ENCODE peak calls at places on chromosome 14, in six cellular contexts. One of them, this sample, is unnamed.

GRCh38 chr14:101512396-101512695 is 48.9 kb upstream of the DIO3 start:
- DNase-seq in SK-N-SH: no peak
- DNase-seq in H9: no peak
- DNase-seq in ovary: no peak
- DNase-seq in suprapubic skin: no peak
- DNase-seq in cardiac fibroblast: no peak
- DNase-seq in this sample: no peak

GRCh38 chr14:74684444-74684843 is 28.4 kb downstream of the AREL1 start:
- DNase-seq in SK-N-SH: no peak
- DNase-seq in H9: no peak
- DNase-seq in ovary: no peak
- DNase-seq in suprapubic skin: no peak
- DNase-seq in cardiac fibroblast: no peak
- DNase-seq in this sample: no peak

GRCh38 chr14:55470025-55470424 is 29.6 kb upstream of the TBPL2 start:
- DNase-seq in SK-N-SH: no peak
- DNase-seq in H9: no peak
- DNase-seq in ovary: no peak
- DNase-seq in suprapubic skin: no peak
- DNase-seq in cardiac fibroblast: no peak
- DNase-seq in this sample: no peak

GRCh38 chr14:83777516-83777915 is 1752.4 kb upstream of the FLRT2 start:
- DNase-seq in SK-N-SH: no peak
- DNase-seq in H9: no peak
- DNase-seq in ovary: no peak
- DNase-seq in suprapubic skin: no peak
- DNase-seq in cardiac fibroblast: no peak
- DNase-seq in this sample: no peak

GRCh38 chr14:74500417-74501134 is 7.0 kb downstream of the ISCA2 start:
- DNase-seq in SK-N-SH: no peak
- DNase-seq in H9: peak
- DNase-seq in ovary: no peak
- DNase-seq in suprapubic skin: no peak
- DNase-seq in cardiac fibroblast: no peak
- DNase-seq in this sample: no peak

GRCh38 chr14:47278233-47278842 is 397.1 kb downstream of the MDGA2 start:
- DNase-seq in SK-N-SH: peak
- DNase-seq in H9: peak
- DNase-seq in ovary: no peak
- DNase-seq in suprapubic skin: no peak
- DNase-seq in cardiac fibroblast: peak
- DNase-seq in this sample: no peak

GRCh38 chr14:88518592-88519512 is 36.0 kb downstream of the PTPN21 start:
- DNase-seq in SK-N-SH: no peak
- DNase-seq in H9: no peak
- DNase-seq in ovary: no peak
- DNase-seq in suprapubic skin: no peak
- DNase-seq in cardiac fibroblast: peak
- DNase-seq in this sample: no peak

GRCh38 chr14:31414190-31414833 is 6.0 kb downstream of the HEATR5A start:
- DNase-seq in SK-N-SH: no peak
- DNase-seq in H9: no peak
- DNase-seq in ovary: no peak
- DNase-seq in suprapubic skin: no peak
- DNase-seq in cardiac fibroblast: peak
- DNase-seq in this sample: no peak

GRCh38 chr14:31582286-31582691 is 21.1 kb downstream of the NUBPL start:
- DNase-seq in SK-N-SH: no peak
- DNase-seq in H9: no peak
- DNase-seq in ovary: peak
- DNase-seq in suprapubic skin: no peak
- DNase-seq in cardiac fibroblast: peak
- DNase-seq in this sample: no peak

GRCh38 chr14:44970907-44971306 is 8.9 kb downstream of the TOGARAM1 start:
- DNase-seq in SK-N-SH: no peak
- DNase-seq in H9: no peak
- DNase-seq in ovary: no peak
- DNase-seq in suprapubic skin: no peak
- DNase-seq in cardiac fibroblast: no peak
- DNase-seq in this sample: no peak

GRCh38 chr14:95260537-95261440 is 58.9 kb downstream of the CLMN start:
- DNase-seq in SK-N-SH: no peak
- DNase-seq in H9: no peak
- DNase-seq in ovary: no peak
- DNase-seq in suprapubic skin: no peak
- DNase-seq in cardiac fibroblast: peak
- DNase-seq in this sample: no peak

GRCh38 chr14:73238262-73238852 is 1.1 kb downstream of the PAPLN start:
- DNase-seq in SK-N-SH: no peak
- DNase-seq in H9: no peak
- DNase-seq in ovary: no peak
- DNase-seq in suprapubic skin: no peak
- DNase-seq in cardiac fibroblast: peak
- DNase-seq in this sample: no peak

GRCh38 chr14:50018236-50019210 is 97.8 kb downstream of the VCPKMT start:
- DNase-seq in SK-N-SH: no peak
- DNase-seq in H9: no peak
- DNase-seq in ovary: no peak
- DNase-seq in suprapubic skin: no peak
- DNase-seq in cardiac fibroblast: peak
- DNase-seq in this sample: no peak

GRCh38 chr14:105974902-105975301 is 448.5 kb downstream of the TMEM121 start:
- DNase-seq in SK-N-SH: peak
- DNase-seq in H9: no peak
- DNase-seq in ovary: no peak
- DNase-seq in suprapubic skin: no peak
- DNase-seq in cardiac fibroblast: no peak
- DNase-seq in this sample: peak

GRCh38 chr14:61453103-61453767 is 131.9 kb downstream of the PRKCH start:
- DNase-seq in SK-N-SH: no peak
- DNase-seq in H9: no peak
- DNase-seq in ovary: no peak
- DNase-seq in suprapubic skin: no peak
- DNase-seq in cardiac fibroblast: no peak
- DNase-seq in this sample: no peak

GRCh38 chr14:70855486-70855885 is 46.2 kb upstream of the MAP3K9 start:
- DNase-seq in SK-N-SH: no peak
- DNase-seq in H9: no peak
- DNase-seq in ovary: no peak
- DNase-seq in suprapubic skin: no peak
- DNase-seq in cardiac fibroblast: no peak
- DNase-seq in this sample: no peak

GRCh38 chr14:70857499-70857895 is 48.2 kb upstream of the MAP3K9 start:
- DNase-seq in SK-N-SH: no peak
- DNase-seq in H9: no peak
- DNase-seq in ovary: no peak
- DNase-seq in suprapubic skin: no peak
- DNase-seq in cardiac fibroblast: peak
- DNase-seq in this sample: no peak

GRCh38 chr14:70856851-70857498 is 47.7 kb upstream of the MAP3K9 start:
- DNase-seq in SK-N-SH: no peak
- DNase-seq in H9: no peak
- DNase-seq in ovary: no peak
- DNase-seq in suprapubic skin: no peak
- DNase-seq in cardiac fibroblast: peak
- DNase-seq in this sample: no peak

GRCh38 chr14:70858641-70859040 is 48.6 kb upstream of the PCNX1 start:
- DNase-seq in SK-N-SH: no peak
- DNase-seq in H9: no peak
- DNase-seq in ovary: no peak
- DNase-seq in suprapubic skin: no peak
- DNase-seq in cardiac fibroblast: no peak
- DNase-seq in this sample: no peak
- TF ChIP-seq CTCF in SK-N-SH: no peak
- TF ChIP-seq CTCF in H9: peak
- TF ChIP-seq CTCF in ovary: no peak
- TF ChIP-seq CTCF in suprapubic skin: no peak
- TF ChIP-seq CTCF in cardiac fibroblast: no peak
- TF ChIP-seq CTCF in this sample: no peak

DNA sequence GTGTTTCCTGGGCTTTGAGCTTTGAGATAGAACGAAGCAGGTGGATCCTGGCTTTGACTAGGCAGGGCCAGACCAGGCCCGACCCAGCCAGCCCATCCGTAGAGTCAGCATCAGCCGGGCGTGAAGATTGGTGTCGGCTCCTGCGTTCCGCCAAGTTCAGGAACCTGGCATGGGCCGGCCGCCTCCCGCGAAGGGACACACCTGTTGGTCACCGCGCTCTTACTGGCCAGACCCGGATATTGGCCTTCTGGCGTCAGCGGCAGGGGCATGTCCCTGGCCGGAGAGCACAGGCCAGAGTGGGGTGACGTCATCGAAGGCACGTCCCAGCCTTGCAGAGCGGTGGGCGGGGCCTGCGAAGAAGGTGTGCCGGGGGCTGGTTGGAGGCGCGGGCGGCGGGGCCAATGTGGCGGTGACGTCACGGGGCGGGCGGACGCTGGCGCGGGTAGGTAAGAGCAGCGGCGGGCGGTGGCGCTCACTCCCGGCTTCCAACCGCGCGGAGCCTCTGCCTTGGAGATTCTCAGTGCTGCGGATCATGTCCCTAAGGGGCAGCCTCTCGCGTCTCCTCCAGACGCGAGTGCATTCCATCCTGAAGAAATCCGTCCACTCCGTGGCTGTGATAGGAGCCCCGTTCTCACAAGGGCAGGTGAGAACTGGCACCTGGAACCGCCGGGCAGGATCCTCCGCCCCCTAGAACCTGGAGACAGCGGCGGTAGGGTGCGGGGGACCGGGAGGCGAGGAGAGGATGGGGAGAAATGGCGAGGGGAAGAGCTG is at the start of gene ARG2:
- DNase-seq in SK-N-SH: peak
- DNase-seq in H9: peak
- DNase-seq in ovary: peak
- DNase-seq in suprapubic skin: peak
- DNase-seq in cardiac fibroblast: peak
- DNase-seq in this sample: peak
- TF ChIP-seq CTCF in SK-N-SH: no peak
- TF ChIP-seq CTCF in H9: peak
- TF ChIP-seq CTCF in ovary: no peak
- TF ChIP-seq CTCF in suprapubic skin: no peak
- TF ChIP-seq CTCF in cardiac fibroblast: no peak
- TF ChIP-seq CTCF in this sample: no peak

GRCh38 chr14:91315844-91316267 is 71.4 kb upstream of the GPR68 start:
- DNase-seq in SK-N-SH: no peak
- DNase-seq in H9: no peak
- DNase-seq in ovary: no peak
- DNase-seq in suprapubic skin: no peak
- DNase-seq in cardiac fibroblast: no peak
- DNase-seq in this sample: peak

GRCh38 chr14:91318911-91319310 is 74.4 kb upstream of the GPR68 start:
- DNase-seq in SK-N-SH: no peak
- DNase-seq in H9: no peak
- DNase-seq in ovary: no peak
- DNase-seq in suprapubic skin: no peak
- DNase-seq in cardiac fibroblast: no peak
- DNase-seq in this sample: no peak

GRCh38 chr14:91316761-91317160 is 72.3 kb upstream of the GPR68 start:
- DNase-seq in SK-N-SH: no peak
- DNase-seq in H9: no peak
- DNase-seq in ovary: no peak
- DNase-seq in suprapubic skin: no peak
- DNase-seq in cardiac fibroblast: no peak
- DNase-seq in this sample: no peak

GRCh38 chr14:91320266-91320665 is 75.8 kb upstream of the GPR68 start:
- DNase-seq in SK-N-SH: no peak
- DNase-seq in H9: no peak
- DNase-seq in ovary: no peak
- DNase-seq in suprapubic skin: no peak
- DNase-seq in cardiac fibroblast: no peak
- DNase-seq in this sample: no peak

GRCh38 chr14:91317381-91318313 is 73.1 kb upstream of the GPR68 start:
- DNase-seq in SK-N-SH: no peak
- DNase-seq in H9: no peak
- DNase-seq in ovary: peak
- DNase-seq in suprapubic skin: peak
- DNase-seq in cardiac fibroblast: peak
- DNase-seq in this sample: peak
- TF ChIP-seq CTCF in SK-N-SH: no peak
- TF ChIP-seq CTCF in H9: peak
- TF ChIP-seq CTCF in ovary: no peak
- TF ChIP-seq CTCF in suprapubic skin: no peak
- TF ChIP-seq CTCF in cardiac fibroblast: peak
- TF ChIP-seq CTCF in this sample: no peak

DNA sequence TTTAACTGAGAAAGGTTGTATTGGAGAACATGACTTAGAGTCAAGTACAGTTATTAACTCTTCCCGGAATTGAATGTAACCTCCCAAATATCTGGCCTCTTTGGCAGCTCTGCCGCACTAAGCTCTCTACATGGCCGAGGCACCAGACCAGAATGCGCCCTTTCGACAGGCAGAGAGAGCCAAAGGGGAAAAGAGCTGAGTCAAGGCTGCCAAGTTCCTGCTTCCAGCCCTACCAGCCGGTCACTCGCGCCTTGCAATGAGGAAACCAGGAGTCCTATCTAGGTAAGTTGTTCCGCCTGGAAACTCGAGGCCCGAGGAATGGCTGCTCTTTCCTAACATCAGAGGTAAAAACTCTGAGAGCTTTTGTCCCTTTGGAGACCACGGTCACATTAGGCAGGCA is 172.2 kb downstream of the BRMS1L start:
- DNase-seq in SK-N-SH: no peak
- DNase-seq in H9: no peak
- DNase-seq in ovary: no peak
- DNase-seq in suprapubic skin: no peak
- DNase-seq in cardiac fibroblast: no peak
- DNase-seq in this sample: no peak
- TF ChIP-seq CTCF in SK-N-SH: no peak
- TF ChIP-seq CTCF in H9: no peak
- TF ChIP-seq CTCF in ovary: no peak
- TF ChIP-seq CTCF in suprapubic skin: no peak
- TF ChIP-seq CTCF in cardiac fibroblast: no peak
- TF ChIP-seq CTCF in this sample: no peak

This sample was measured in natural killer cell.